ENCODE peak calls at places on chromosomes 11 and 22, in seven cellular contexts. One of them, this sample, is unnamed.

GRCh38 chr22:40385041-40385782 is 14.8 kb downstream of the SGSM3 start:
- DNase-seq in upper lobe of right lung: no peak
- DNase-seq in colonic mucosa: no peak
- DNase-seq in right atrium auricular region: no peak
- DNase-seq in heart right ventricle: no peak
- DNase-seq in adrenal gland: no peak
- DNase-seq in lower leg skin: no peak
- DNase-seq in this sample: no peak

GRCh38 chr11:43736502-43737193 is 56.1 kb downstream of the HSD17B12 start:
- DNase-seq in lower leg skin: no peak
- DNase-seq in adrenal gland: no peak
- DNase-seq in upper lobe of right lung: no peak
- DNase-seq in heart right ventricle: no peak
- DNase-seq in right atrium auricular region: no peak
- DNase-seq in colonic mucosa: no peak
- DNase-seq in this sample: peak

GRCh38 chr11:97871816-97872215 is 1148.9 kb upstream of the CNTN5 start:
- DNase-seq in upper lobe of right lung: no peak
- DNase-seq in heart right ventricle: no peak
- DNase-seq in right atrium auricular region: no peak
- DNase-seq in lower leg skin: no peak
- DNase-seq in colonic mucosa: no peak
- DNase-seq in adrenal gland: no peak
- DNase-seq in this sample: no peak

GRCh38 chr11:108698844-108699642 is 34.2 kb downstream of the DDX10 start:
- DNase-seq in right atrium auricular region: no peak
- DNase-seq in adrenal gland: no peak
- DNase-seq in upper lobe of right lung: no peak
- DNase-seq in heart right ventricle: no peak
- DNase-seq in colonic mucosa: no peak
- DNase-seq in lower leg skin: no peak
- DNase-seq in this sample: no peak

GRCh38 chr11:69249641-69250502 is 44.1 kb upstream of the MYEOV start:
- DNase-seq in right atrium auricular region: no peak
- DNase-seq in adrenal gland: no peak
- DNase-seq in colonic mucosa: no peak
- DNase-seq in lower leg skin: no peak
- DNase-seq in heart right ventricle: no peak
- DNase-seq in upper lobe of right lung: peak
- DNase-seq in this sample: peak

GRCh38 chr11:5577101-5577500 is 3.6 kb upstream of the OR52B6 start:
- DNase-seq in right atrium auricular region: no peak
- DNase-seq in adrenal gland: no peak
- DNase-seq in colonic mucosa: no peak
- DNase-seq in heart right ventricle: no peak
- DNase-seq in lower leg skin: no peak
- DNase-seq in upper lobe of right lung: no peak
- DNase-seq in this sample: no peak

GRCh38 chr11:14713518-14714244 is 70.1 kb downstream of the PDE3B start:
- DNase-seq in adrenal gland: no peak
- DNase-seq in upper lobe of right lung: no peak
- DNase-seq in heart right ventricle: no peak
- DNase-seq in colonic mucosa: no peak
- DNase-seq in lower leg skin: no peak
- DNase-seq in right atrium auricular region: no peak
- DNase-seq in this sample: no peak

GRCh38 chr11:68843052-68843561 is 1.4 kb upstream of the CPT1A start:
- DNase-seq in right atrium auricular region: no peak
- DNase-seq in adrenal gland: no peak
- DNase-seq in lower leg skin: no peak
- DNase-seq in heart right ventricle: peak
- DNase-seq in colonic mucosa: peak
- DNase-seq in upper lobe of right lung: no peak
- DNase-seq in this sample: no peak

GRCh38 chr11:6397636-6398035 is 7.4 kb downstream of the SMPD1 start:
- DNase-seq in upper lobe of right lung: no peak
- DNase-seq in colonic mucosa: no peak
- DNase-seq in heart right ventricle: no peak
- DNase-seq in lower leg skin: no peak
- DNase-seq in right atrium auricular region: no peak
- DNase-seq in adrenal gland: no peak
- DNase-seq in this sample: no peak

GRCh38 chr22:39039306-39040126 is 1.1 kb upstream of the APOBEC3F start:
- DNase-seq in heart right ventricle: no peak
- DNase-seq in lower leg skin: no peak
- DNase-seq in upper lobe of right lung: no peak
- DNase-seq in right atrium auricular region: no peak
- DNase-seq in colonic mucosa: no peak
- DNase-seq in adrenal gland: no peak
- DNase-seq in this sample: no peak

GRCh38 chr11:131204984-131205383 is 165.4 kb upstream of the NTM start:
- DNase-seq in adrenal gland: no peak
- DNase-seq in right atrium auricular region: no peak
- DNase-seq in heart right ventricle: no peak
- DNase-seq in colonic mucosa: no peak
- DNase-seq in lower leg skin: no peak
- DNase-seq in upper lobe of right lung: no peak
- DNase-seq in this sample: no peak

GRCh38 chr22:19176175-19176630 is 2.3 kb downstream of the SLC25A1 start:
- DNase-seq in colonic mucosa: no peak
- DNase-seq in upper lobe of right lung: no peak
- DNase-seq in adrenal gland: no peak
- DNase-seq in heart right ventricle: no peak
- DNase-seq in lower leg skin: no peak
- DNase-seq in right atrium auricular region: no peak
- DNase-seq in this sample: no peak

GRCh38 chr11:17386331-17387084 is 2.0 kb downstream of the KCNJ11 start:
- DNase-seq in heart right ventricle: peak
- DNase-seq in colonic mucosa: peak
- DNase-seq in adrenal gland: no peak
- DNase-seq in upper lobe of right lung: no peak
- DNase-seq in right atrium auricular region: no peak
- DNase-seq in lower leg skin: no peak
- DNase-seq in this sample: no peak

GRCh38 chr11:120383518-120384155 is 47.4 kb downstream of the ARHGEF12 start:
- DNase-seq in lower leg skin: no peak
- DNase-seq in heart right ventricle: no peak
- DNase-seq in upper lobe of right lung: no peak
- DNase-seq in colonic mucosa: no peak
- DNase-seq in right atrium auricular region: no peak
- DNase-seq in adrenal gland: no peak
- DNase-seq in this sample: no peak

GRCh38 chr22:37631448-37632173 is 7.9 kb upstream of the SH3BP1 start:
- DNase-seq in heart right ventricle: no peak
- DNase-seq in adrenal gland: no peak
- DNase-seq in lower leg skin: no peak
- DNase-seq in right atrium auricular region: no peak
- DNase-seq in colonic mucosa: no peak
- DNase-seq in upper lobe of right lung: no peak
- DNase-seq in this sample: no peak

GRCh38 chr22:46803031-46803880 is 40.8 kb downstream of the TBC1D22A start:
- DNase-seq in colonic mucosa: peak
- DNase-seq in lower leg skin: no peak
- DNase-seq in right atrium auricular region: no peak
- DNase-seq in heart right ventricle: peak
- DNase-seq in adrenal gland: no peak
- DNase-seq in upper lobe of right lung: peak
- DNase-seq in this sample: no peak

GRCh38 chr22:43039800-43040199 is 24.9 kb upstream of the PACSIN2 start:
- DNase-seq in right atrium auricular region: no peak
- DNase-seq in lower leg skin: no peak
- DNase-seq in heart right ventricle: no peak
- DNase-seq in upper lobe of right lung: no peak
- DNase-seq in adrenal gland: no peak
- DNase-seq in colonic mucosa: no peak
- DNase-seq in this sample: no peak

GRCh38 chr22:45131749-45132148 is 32.0 kb upstream of the NUP50 start:
- DNase-seq in adrenal gland: no peak
- DNase-seq in lower leg skin: peak
- DNase-seq in right atrium auricular region: no peak
- DNase-seq in colonic mucosa: peak
- DNase-seq in heart right ventricle: peak
- DNase-seq in upper lobe of right lung: peak
- DNase-seq in this sample: no peak

GRCh38 chr22:50161508-50162390 is 8.8 kb upstream of the PANX2 start:
- DNase-seq in heart right ventricle: no peak
- DNase-seq in right atrium auricular region: no peak
- DNase-seq in colonic mucosa: no peak
- DNase-seq in upper lobe of right lung: no peak
- DNase-seq in lower leg skin: no peak
- DNase-seq in adrenal gland: no peak
- DNase-seq in this sample: no peak

GRCh38 chr22:46444390-46444854 is 93.0 kb downstream of the CELSR1 start:
- DNase-seq in lower leg skin: no peak
- DNase-seq in colonic mucosa: peak
- DNase-seq in adrenal gland: no peak
- DNase-seq in upper lobe of right lung: no peak
- DNase-seq in heart right ventricle: no peak
- DNase-seq in right atrium auricular region: no peak
- DNase-seq in this sample: no peak

DNA sequence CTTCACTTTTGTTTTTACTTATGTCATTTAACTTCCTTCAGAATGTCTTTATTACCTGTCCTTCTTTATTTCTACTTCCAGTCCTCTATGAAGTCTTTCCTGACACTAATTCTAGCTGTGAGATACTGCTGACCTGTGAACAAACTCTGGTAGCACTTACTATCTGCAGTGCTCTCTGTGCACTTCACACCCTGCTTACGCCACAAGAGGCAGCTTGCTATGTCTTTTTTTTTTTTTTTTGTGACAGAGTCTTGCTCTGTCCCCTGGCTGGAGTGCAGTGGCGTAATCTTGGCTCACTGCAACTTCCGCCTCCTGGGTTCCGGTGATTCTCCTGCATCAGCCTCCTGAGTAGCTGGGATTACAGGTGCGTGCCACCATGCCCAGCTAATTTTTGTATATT is 10.7 kb downstream of the STIM1 start:
- DNase-seq in heart right ventricle: peak
- DNase-seq in right atrium auricular region: no peak
- DNase-seq in adrenal gland: no peak
- DNase-seq in colonic mucosa: no peak
- DNase-seq in upper lobe of right lung: peak
- DNase-seq in lower leg skin: no peak
- DNase-seq in this sample: no peak
- TF ChIP-seq CTCF in heart right ventricle: no peak
- TF ChIP-seq CTCF in right atrium auricular region: no peak
- TF ChIP-seq CTCF in adrenal gland: no peak
- TF ChIP-seq CTCF in colonic mucosa: no peak
- TF ChIP-seq CTCF in upper lobe of right lung: no peak
- TF ChIP-seq CTCF in lower leg skin: no peak
- TF ChIP-seq CTCF in this sample: no peak

DNA sequence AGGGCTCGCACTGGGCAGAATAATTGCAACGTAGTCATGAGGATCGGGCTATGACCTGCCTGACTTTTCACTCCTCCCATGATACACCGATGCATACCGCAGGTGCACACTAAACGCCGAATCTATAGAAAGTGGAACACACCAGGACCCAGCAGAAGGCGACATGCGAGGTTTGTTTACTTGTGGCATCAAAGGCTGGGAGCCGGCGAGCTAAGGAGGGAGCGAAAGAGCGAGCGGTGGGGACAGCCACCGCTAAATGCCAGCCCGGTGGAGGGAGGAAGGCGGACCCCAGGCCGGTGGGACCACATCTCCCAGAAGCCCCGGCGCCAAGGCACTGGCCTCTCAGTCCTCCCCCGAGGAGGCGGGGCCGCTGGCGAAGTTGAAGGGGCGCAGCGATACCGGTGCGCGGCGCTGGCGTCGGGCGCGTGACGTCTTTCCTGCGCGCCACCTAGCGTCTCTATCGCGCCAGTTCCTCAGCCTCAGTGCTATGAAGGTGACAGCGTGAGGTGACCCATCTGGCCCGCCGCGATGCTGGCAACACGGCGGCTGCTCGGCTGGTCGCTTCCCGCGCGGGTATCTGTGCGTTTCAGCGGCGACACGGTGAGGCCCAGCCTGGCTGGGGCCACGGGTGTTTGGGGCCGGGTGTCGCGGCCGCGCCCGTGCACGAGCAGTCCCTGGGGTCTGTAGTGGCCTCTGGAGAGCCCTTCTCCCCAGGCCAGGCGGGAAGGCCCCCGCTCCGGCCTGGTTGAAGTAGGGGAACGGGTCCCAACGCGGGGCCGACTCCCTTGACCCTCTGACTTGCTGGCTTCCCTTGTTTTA is at the start of gene NDUFV1:
- DNase-seq in right atrium auricular region: peak
- DNase-seq in adrenal gland: peak
- DNase-seq in heart right ventricle: peak
- DNase-seq in colonic mucosa: peak
- DNase-seq in upper lobe of right lung: peak
- DNase-seq in lower leg skin: peak
- DNase-seq in this sample: no peak
- TF ChIP-seq CTCF in right atrium auricular region: peak
- TF ChIP-seq CTCF in adrenal gland: peak
- TF ChIP-seq CTCF in heart right ventricle: peak
- TF ChIP-seq CTCF in colonic mucosa: peak
- TF ChIP-seq CTCF in upper lobe of right lung: peak
- TF ChIP-seq CTCF in lower leg skin: no peak
- TF ChIP-seq CTCF in this sample: peak

GRCh38 chr11:114179234-114179941 is 116.8 kb upstream of the NNMT start:
- DNase-seq in heart right ventricle: peak
- DNase-seq in right atrium auricular region: peak
- DNase-seq in adrenal gland: peak
- DNase-seq in colonic mucosa: peak
- DNase-seq in lower leg skin: peak
- DNase-seq in upper lobe of right lung: peak
- DNase-seq in this sample: no peak
- TF ChIP-seq CTCF in heart right ventricle: no peak
- TF ChIP-seq CTCF in right atrium auricular region: no peak
- TF ChIP-seq CTCF in adrenal gland: peak
- TF ChIP-seq CTCF in colonic mucosa: no peak
- TF ChIP-seq CTCF in lower leg skin: no peak
- TF ChIP-seq CTCF in upper lobe of right lung: no peak
- TF ChIP-seq CTCF in this sample: no peak

GRCh38 chr11:99320769-99321290 is 300.1 kb downstream of the CNTN5 start:
- DNase-seq in adrenal gland: no peak
- DNase-seq in right atrium auricular region: no peak
- DNase-seq in colonic mucosa: no peak
- DNase-seq in heart right ventricle: no peak
- DNase-seq in upper lobe of right lung: no peak
- DNase-seq in lower leg skin: no peak
- DNase-seq in this sample: no peak
- TF ChIP-seq CTCF in adrenal gland: no peak
- TF ChIP-seq CTCF in right atrium auricular region: no peak
- TF ChIP-seq CTCF in colonic mucosa: no peak
- TF ChIP-seq CTCF in heart right ventricle: no peak
- TF ChIP-seq CTCF in upper lobe of right lung: no peak
- TF ChIP-seq CTCF in lower leg skin: no peak
- TF ChIP-seq CTCF in this sample: no peak

GRCh38 chr11:76863196-76863777 is 2.6 kb downstream of the ACER3 start:
- DNase-seq in upper lobe of right lung: no peak
- DNase-seq in right atrium auricular region: no peak
- DNase-seq in lower leg skin: peak
- DNase-seq in heart right ventricle: no peak
- DNase-seq in colonic mucosa: no peak
- DNase-seq in adrenal gland: no peak
- DNase-seq in this sample: no peak
- TF ChIP-seq CTCF in upper lobe of right lung: no peak
- TF ChIP-seq CTCF in right atrium auricular region: no peak
- TF ChIP-seq CTCF in lower leg skin: no peak
- TF ChIP-seq CTCF in heart right ventricle: no peak
- TF ChIP-seq CTCF in colonic mucosa: no peak
- TF ChIP-seq CTCF in adrenal gland: no peak
- TF ChIP-seq CTCF in this sample: no peak

This sample was measured in AG04449.